ENCODE peak calls at places on chromosomes 7 and 10, in eight cellular contexts. One of them, this sample, is unnamed.

GRCh38 chr7:83614112-83614511 is 34.8 kb downstream of the SEMA3E start:
- DNase-seq in NCI-H2081: no peak
- DNase-seq in heart right ventricle: no peak
- DNase-seq in T follicular helper cell: no peak
- DNase-seq in RWPE1: no peak
- DNase-seq in amygdala: no peak
- DNase-seq in pons: no peak
- DNase-seq in NCI-H1092: no peak
- DNase-seq in this sample: no peak

GRCh38 chr10:31745612-31746376 is 182.8 kb downstream of the ARHGAP12 start:
- DNase-seq in T follicular helper cell: no peak
- DNase-seq in pons: no peak
- DNase-seq in amygdala: no peak
- DNase-seq in NCI-H2081: no peak
- DNase-seq in NCI-H1092: no peak
- DNase-seq in heart right ventricle: no peak
- DNase-seq in RWPE1: peak
- DNase-seq in this sample: no peak

GRCh38 chr7:82044497-82045080 is 274.7 kb upstream of the HGF start:
- DNase-seq in NCI-H1092: peak
- DNase-seq in pons: peak
- DNase-seq in NCI-H2081: peak
- DNase-seq in heart right ventricle: no peak
- DNase-seq in T follicular helper cell: no peak
- DNase-seq in RWPE1: peak
- DNase-seq in amygdala: peak
- DNase-seq in this sample: no peak

GRCh38 chr10:126049741-126050140 is 153.4 kb downstream of the FANK1 start:
- DNase-seq in pons: peak
- DNase-seq in T follicular helper cell: no peak
- DNase-seq in NCI-H1092: no peak
- DNase-seq in NCI-H2081: no peak
- DNase-seq in heart right ventricle: peak
- DNase-seq in RWPE1: peak
- DNase-seq in amygdala: no peak
- DNase-seq in this sample: no peak

GRCh38 chr10:60604356-60604755 is 173.9 kb upstream of the CDK1 start:
- DNase-seq in NCI-H2081: no peak
- DNase-seq in NCI-H1092: no peak
- DNase-seq in heart right ventricle: no peak
- DNase-seq in RWPE1: no peak
- DNase-seq in T follicular helper cell: no peak
- DNase-seq in amygdala: no peak
- DNase-seq in pons: peak
- DNase-seq in this sample: no peak

GRCh38 chr7:93036149-93036640 is 81.6 kb downstream of the SAMD9 start:
- DNase-seq in NCI-H1092: no peak
- DNase-seq in RWPE1: no peak
- DNase-seq in pons: no peak
- DNase-seq in NCI-H2081: no peak
- DNase-seq in amygdala: no peak
- DNase-seq in heart right ventricle: no peak
- DNase-seq in T follicular helper cell: no peak
- DNase-seq in this sample: no peak

GRCh38 chr7:30225863-30226361 is 58.5 kb upstream of the ZNRF2 start:
- DNase-seq in amygdala: peak
- DNase-seq in NCI-H1092: peak
- DNase-seq in T follicular helper cell: no peak
- DNase-seq in pons: peak
- DNase-seq in NCI-H2081: peak
- DNase-seq in heart right ventricle: peak
- DNase-seq in RWPE1: peak
- DNase-seq in this sample: peak

GRCh38 chr10:32943854-32944661 is 14.0 kb downstream of the ITGB1 start:
- DNase-seq in T follicular helper cell: no peak
- DNase-seq in amygdala: no peak
- DNase-seq in RWPE1: no peak
- DNase-seq in heart right ventricle: peak
- DNase-seq in NCI-H1092: no peak
- DNase-seq in pons: no peak
- DNase-seq in NCI-H2081: no peak
- DNase-seq in this sample: peak

GRCh38 chr7:3154881-3155494 is 111.3 kb upstream of the CARD11 start:
- DNase-seq in T follicular helper cell: peak
- DNase-seq in NCI-H1092: peak
- DNase-seq in pons: peak
- DNase-seq in heart right ventricle: no peak
- DNase-seq in NCI-H2081: peak
- DNase-seq in RWPE1: peak
- DNase-seq in amygdala: no peak
- DNase-seq in this sample: no peak

GRCh38 chr10:119113805-119114732 is 10.2 kb downstream of the DENND10 start:
- DNase-seq in NCI-H2081: no peak
- DNase-seq in NCI-H1092: no peak
- DNase-seq in heart right ventricle: no peak
- DNase-seq in RWPE1: peak
- DNase-seq in T follicular helper cell: no peak
- DNase-seq in pons: no peak
- DNase-seq in amygdala: no peak
- DNase-seq in this sample: no peak

GRCh38 chr7:143126146-143126545 is 5.7 kb upstream of the PIP start:
- DNase-seq in pons: peak
- DNase-seq in RWPE1: no peak
- DNase-seq in NCI-H1092: no peak
- DNase-seq in heart right ventricle: no peak
- DNase-seq in NCI-H2081: no peak
- DNase-seq in amygdala: no peak
- DNase-seq in T follicular helper cell: no peak
- DNase-seq in this sample: no peak

GRCh38 chr10:83934062-83934461 is 205.2 kb upstream of the GHITM start:
- DNase-seq in NCI-H2081: no peak
- DNase-seq in NCI-H1092: no peak
- DNase-seq in heart right ventricle: no peak
- DNase-seq in T follicular helper cell: no peak
- DNase-seq in amygdala: no peak
- DNase-seq in RWPE1: no peak
- DNase-seq in pons: no peak
- DNase-seq in this sample: no peak

GRCh38 chr7:137020351-137020750 is 151.9 kb downstream of the CHRM2 start:
- DNase-seq in RWPE1: no peak
- DNase-seq in NCI-H1092: peak
- DNase-seq in T follicular helper cell: no peak
- DNase-seq in amygdala: no peak
- DNase-seq in pons: no peak
- DNase-seq in NCI-H2081: peak
- DNase-seq in heart right ventricle: no peak
- DNase-seq in this sample: no peak

GRCh38 chr7:107492875-107493274 is 23.0 kb downstream of the GPR22 start:
- DNase-seq in T follicular helper cell: no peak
- DNase-seq in NCI-H2081: no peak
- DNase-seq in NCI-H1092: no peak
- DNase-seq in pons: no peak
- DNase-seq in amygdala: no peak
- DNase-seq in heart right ventricle: no peak
- DNase-seq in RWPE1: no peak
- DNase-seq in this sample: no peak

GRCh38 chr7:13829231-13829630 is 160.2 kb downstream of the ETV1 start:
- DNase-seq in heart right ventricle: no peak
- DNase-seq in T follicular helper cell: no peak
- DNase-seq in amygdala: no peak
- DNase-seq in pons: no peak
- DNase-seq in NCI-H1092: no peak
- DNase-seq in NCI-H2081: no peak
- DNase-seq in RWPE1: no peak
- DNase-seq in this sample: no peak

GRCh38 chr7:88127637-88128290 is 92.1 kb downstream of the SRI start:
- DNase-seq in amygdala: no peak
- DNase-seq in RWPE1: no peak
- DNase-seq in NCI-H1092: no peak
- DNase-seq in NCI-H2081: no peak
- DNase-seq in pons: no peak
- DNase-seq in heart right ventricle: no peak
- DNase-seq in T follicular helper cell: no peak
- DNase-seq in this sample: no peak

GRCh38 chr7:37440738-37441404 is 7.8 kb downstream of the ELMO1 start:
- DNase-seq in NCI-H1092: no peak
- DNase-seq in heart right ventricle: no peak
- DNase-seq in T follicular helper cell: peak
- DNase-seq in amygdala: no peak
- DNase-seq in pons: no peak
- DNase-seq in RWPE1: no peak
- DNase-seq in NCI-H2081: no peak
- DNase-seq in this sample: no peak

GRCh38 chr10:119368991-119369869 is 161.9 kb downstream of the GRK5 start:
- DNase-seq in T follicular helper cell: no peak
- DNase-seq in RWPE1: no peak
- DNase-seq in NCI-H1092: no peak
- DNase-seq in amygdala: no peak
- DNase-seq in heart right ventricle: no peak
- DNase-seq in pons: no peak
- DNase-seq in NCI-H2081: no peak
- DNase-seq in this sample: no peak

GRCh38 chr7:139482662-139483466 is 609 bp downstream of the KLRG2 start:
- DNase-seq in pons: no peak
- DNase-seq in amygdala: no peak
- DNase-seq in NCI-H2081: peak
- DNase-seq in heart right ventricle: no peak
- DNase-seq in T follicular helper cell: no peak
- DNase-seq in NCI-H1092: no peak
- DNase-seq in RWPE1: peak
- DNase-seq in this sample: peak

GRCh38 chr7:51031216-51031615 is 248.5 kb upstream of the GRB10 start:
- DNase-seq in RWPE1: no peak
- DNase-seq in heart right ventricle: no peak
- DNase-seq in pons: no peak
- DNase-seq in amygdala: no peak
- DNase-seq in T follicular helper cell: no peak
- DNase-seq in NCI-H2081: no peak
- DNase-seq in NCI-H1092: no peak
- DNase-seq in this sample: no peak

GRCh38 chr7:17056491-17057142 is 174.8 kb upstream of the AGR3 start:
- DNase-seq in heart right ventricle: no peak
- DNase-seq in amygdala: no peak
- DNase-seq in T follicular helper cell: no peak
- DNase-seq in RWPE1: no peak
- DNase-seq in pons: no peak
- DNase-seq in NCI-H1092: no peak
- DNase-seq in NCI-H2081: no peak
- DNase-seq in this sample: no peak

GRCh38 chr7:30448461-30449189 is 30.0 kb downstream of the NOD1 start:
- DNase-seq in RWPE1: no peak
- DNase-seq in amygdala: no peak
- DNase-seq in T follicular helper cell: no peak
- DNase-seq in NCI-H1092: no peak
- DNase-seq in NCI-H2081: no peak
- DNase-seq in pons: no peak
- DNase-seq in heart right ventricle: no peak
- DNase-seq in this sample: no peak

GRCh38 chr7:53993205-53993604 is 549.0 kb upstream of the VSTM2A start:
- DNase-seq in NCI-H1092: no peak
- DNase-seq in T follicular helper cell: no peak
- DNase-seq in amygdala: no peak
- DNase-seq in NCI-H2081: no peak
- DNase-seq in RWPE1: no peak
- DNase-seq in heart right ventricle: no peak
- DNase-seq in pons: no peak
- DNase-seq in this sample: no peak

GRCh38 chr7:100044719-100045118 is 4.9 kb upstream of the ZSCAN21 start:
- DNase-seq in NCI-H1092: no peak
- DNase-seq in heart right ventricle: no peak
- DNase-seq in T follicular helper cell: no peak
- DNase-seq in pons: peak
- DNase-seq in NCI-H2081: no peak
- DNase-seq in RWPE1: peak
- DNase-seq in amygdala: no peak
- DNase-seq in this sample: no peak

GRCh38 chr10:129958118-129958685 is 5.9 kb downstream of the EBF3 start:
- DNase-seq in pons: no peak
- DNase-seq in heart right ventricle: no peak
- DNase-seq in NCI-H1092: no peak
- DNase-seq in RWPE1: no peak
- DNase-seq in NCI-H2081: no peak
- DNase-seq in amygdala: no peak
- DNase-seq in T follicular helper cell: no peak
- DNase-seq in this sample: no peak

GRCh38 chr10:93710333-93710909 is 8.0 kb upstream of the FRA10AC1 start:
- DNase-seq in amygdala: no peak
- DNase-seq in pons: no peak
- DNase-seq in NCI-H1092: no peak
- DNase-seq in heart right ventricle: no peak
- DNase-seq in RWPE1: no peak
- DNase-seq in NCI-H2081: no peak
- DNase-seq in T follicular helper cell: no peak
- DNase-seq in this sample: no peak

GRCh38 chr10:34850558-34850957 is 35.5 kb upstream of the PARD3 start:
- DNase-seq in pons: no peak
- DNase-seq in T follicular helper cell: no peak
- DNase-seq in NCI-H1092: no peak
- DNase-seq in heart right ventricle: no peak
- DNase-seq in NCI-H2081: no peak
- DNase-seq in amygdala: no peak
- DNase-seq in RWPE1: no peak
- DNase-seq in this sample: no peak

GRCh38 chr7:123580406-123581161 is 21.0 kb upstream of the ASB15 start:
- DNase-seq in RWPE1: peak
- DNase-seq in amygdala: no peak
- DNase-seq in NCI-H2081: peak
- DNase-seq in heart right ventricle: no peak
- DNase-seq in pons: peak
- DNase-seq in T follicular helper cell: no peak
- DNase-seq in NCI-H1092: peak
- DNase-seq in this sample: no peak

GRCh38 chr7:78039791-78040776 is 241.5 kb downstream of the PHTF2 start:
- DNase-seq in RWPE1: peak
- DNase-seq in NCI-H2081: no peak
- DNase-seq in amygdala: no peak
- DNase-seq in NCI-H1092: no peak
- DNase-seq in pons: no peak
- DNase-seq in heart right ventricle: peak
- DNase-seq in T follicular helper cell: peak
- DNase-seq in this sample: peak

GRCh38 chr10:70998086-70998485 is 109.7 kb upstream of the PCBD1 start:
- DNase-seq in RWPE1: no peak
- DNase-seq in pons: no peak
- DNase-seq in T follicular helper cell: no peak
- DNase-seq in NCI-H2081: no peak
- DNase-seq in heart right ventricle: no peak
- DNase-seq in amygdala: no peak
- DNase-seq in NCI-H1092: no peak
- DNase-seq in this sample: no peak

GRCh38 chr10:27950165-27950564 is 48.7 kb downstream of the ODAD2 start:
- DNase-seq in pons: no peak
- DNase-seq in heart right ventricle: no peak
- DNase-seq in T follicular helper cell: no peak
- DNase-seq in NCI-H1092: no peak
- DNase-seq in RWPE1: no peak
- DNase-seq in NCI-H2081: no peak
- DNase-seq in amygdala: no peak
- DNase-seq in this sample: no peak

GRCh38 chr10:120998251-120998650 is 147.1 kb downstream of the WDR11 start:
- DNase-seq in T follicular helper cell: no peak
- DNase-seq in NCI-H1092: no peak
- DNase-seq in heart right ventricle: no peak
- DNase-seq in RWPE1: no peak
- DNase-seq in pons: no peak
- DNase-seq in amygdala: no peak
- DNase-seq in NCI-H2081: no peak
- DNase-seq in this sample: no peak

GRCh38 chr7:155844019-155844453 is 31.8 kb upstream of the SHH start:
- DNase-seq in pons: no peak
- DNase-seq in amygdala: no peak
- DNase-seq in T follicular helper cell: no peak
- DNase-seq in heart right ventricle: no peak
- DNase-seq in NCI-H1092: no peak
- DNase-seq in NCI-H2081: no peak
- DNase-seq in RWPE1: no peak
- DNase-seq in this sample: no peak

GRCh38 chr10:15167411-15168295 is 840 bp downstream of the NMT2 start:
- DNase-seq in NCI-H2081: no peak
- DNase-seq in NCI-H1092: no peak
- DNase-seq in pons: peak
- DNase-seq in heart right ventricle: peak
- DNase-seq in amygdala: peak
- DNase-seq in RWPE1: peak
- DNase-seq in T follicular helper cell: peak
- DNase-seq in this sample: peak

This sample was measured in Right ventricle myocardium inferior.